ENCODE peak calls at places on chromosomes 6 and 20, in six cellular contexts. One of them, this sample, is unnamed. For H3K4me1, the result is how much of the 10 kb centered on the place peaks cover.

GRCh38 chr6:136737343-136738177 is 54.7 kb downstream of the MAP3K5 start:
- ATAC-seq in lung: no peak
- ATAC-seq in left lung: peak
- ATAC-seq in lower lobe of right lung: peak
- ATAC-seq in Panc1: no peak
- ATAC-seq in CD4-positive, CD25-positive, alpha-beta regulatory T cell: no peak
- ATAC-seq in this sample: peak

GRCh38 chr6:116397960-116398359 is 27.2 kb downstream of the DSE start:
- ATAC-seq in lung: no peak
- ATAC-seq in left lung: no peak
- ATAC-seq in lower lobe of right lung: no peak
- ATAC-seq in Panc1: no peak
- ATAC-seq in CD4-positive, CD25-positive, alpha-beta regulatory T cell: no peak
- ATAC-seq in this sample: no peak

GRCh38 chr6:159440907-159441703 is 251.9 kb downstream of the SOD2 start:
- ATAC-seq in lung: no peak
- ATAC-seq in left lung: no peak
- ATAC-seq in lower lobe of right lung: no peak
- ATAC-seq in Panc1: no peak
- ATAC-seq in CD4-positive, CD25-positive, alpha-beta regulatory T cell: no peak
- ATAC-seq in this sample: no peak

GRCh38 chr6:113402541-113402940 is 454.6 kb upstream of the MARCKS start:
- ATAC-seq in lung: no peak
- ATAC-seq in left lung: no peak
- ATAC-seq in lower lobe of right lung: no peak
- ATAC-seq in Panc1: no peak
- ATAC-seq in CD4-positive, CD25-positive, alpha-beta regulatory T cell: no peak
- ATAC-seq in this sample: no peak

GRCh38 chr6:53306819-53307347 is 41.9 kb downstream of the ELOVL5 start:
- ATAC-seq in lung: no peak
- ATAC-seq in left lung: no peak
- ATAC-seq in lower lobe of right lung: no peak
- ATAC-seq in Panc1: peak
- ATAC-seq in CD4-positive, CD25-positive, alpha-beta regulatory T cell: peak
- ATAC-seq in this sample: no peak

GRCh38 chr6:83474309-83474708 is 38.0 kb upstream of the PRSS35 start:
- ATAC-seq in lung: no peak
- ATAC-seq in left lung: peak
- ATAC-seq in lower lobe of right lung: no peak
- ATAC-seq in Panc1: no peak
- ATAC-seq in CD4-positive, CD25-positive, alpha-beta regulatory T cell: no peak
- ATAC-seq in this sample: peak

GRCh38 chr20:58377017-58377416 is 12.0 kb upstream of the VAPB start:
- ATAC-seq in lung: no peak
- ATAC-seq in left lung: no peak
- ATAC-seq in lower lobe of right lung: no peak
- ATAC-seq in Panc1: no peak
- ATAC-seq in CD4-positive, CD25-positive, alpha-beta regulatory T cell: no peak
- ATAC-seq in this sample: no peak

GRCh38 chr6:137945149-137945498 is 78.1 kb downstream of the TNFAIP3 start:
- ATAC-seq in lung: no peak
- ATAC-seq in left lung: no peak
- ATAC-seq in lower lobe of right lung: peak
- ATAC-seq in Panc1: peak
- ATAC-seq in CD4-positive, CD25-positive, alpha-beta regulatory T cell: no peak
- ATAC-seq in this sample: no peak

GRCh38 chr6:54236984-54237383 is 71.3 kb upstream of the TINAG start:
- ATAC-seq in lung: no peak
- ATAC-seq in left lung: no peak
- ATAC-seq in lower lobe of right lung: no peak
- ATAC-seq in Panc1: no peak
- ATAC-seq in CD4-positive, CD25-positive, alpha-beta regulatory T cell: no peak
- ATAC-seq in this sample: no peak

GRCh38 chr6:45206793-45207492 is 121.2 kb upstream of the RUNX2 start:
- ATAC-seq in lung: no peak
- ATAC-seq in left lung: no peak
- ATAC-seq in lower lobe of right lung: no peak
- ATAC-seq in Panc1: no peak
- ATAC-seq in CD4-positive, CD25-positive, alpha-beta regulatory T cell: no peak
- ATAC-seq in this sample: no peak

GRCh38 chr20:16556299-16556698 is 16.9 kb downstream of the KIF16B start:
- ATAC-seq in lung: no peak
- ATAC-seq in left lung: peak
- ATAC-seq in lower lobe of right lung: peak
- ATAC-seq in Panc1: peak
- ATAC-seq in CD4-positive, CD25-positive, alpha-beta regulatory T cell: no peak
- ATAC-seq in this sample: no peak

GRCh38 chr6:26520088-26520839 is 17.9 kb upstream of the HMGN4 start:
- ATAC-seq in lung: no peak
- ATAC-seq in left lung: peak
- ATAC-seq in lower lobe of right lung: peak
- ATAC-seq in Panc1: peak
- ATAC-seq in CD4-positive, CD25-positive, alpha-beta regulatory T cell: peak
- ATAC-seq in this sample: peak

GRCh38 chr6:30507849-30508843 is 18.8 kb downstream of the HLA-E start:
- ATAC-seq in lung: no peak
- ATAC-seq in left lung: peak
- ATAC-seq in lower lobe of right lung: peak
- ATAC-seq in Panc1: no peak
- ATAC-seq in CD4-positive, CD25-positive, alpha-beta regulatory T cell: no peak
- ATAC-seq in this sample: no peak

DNA sequence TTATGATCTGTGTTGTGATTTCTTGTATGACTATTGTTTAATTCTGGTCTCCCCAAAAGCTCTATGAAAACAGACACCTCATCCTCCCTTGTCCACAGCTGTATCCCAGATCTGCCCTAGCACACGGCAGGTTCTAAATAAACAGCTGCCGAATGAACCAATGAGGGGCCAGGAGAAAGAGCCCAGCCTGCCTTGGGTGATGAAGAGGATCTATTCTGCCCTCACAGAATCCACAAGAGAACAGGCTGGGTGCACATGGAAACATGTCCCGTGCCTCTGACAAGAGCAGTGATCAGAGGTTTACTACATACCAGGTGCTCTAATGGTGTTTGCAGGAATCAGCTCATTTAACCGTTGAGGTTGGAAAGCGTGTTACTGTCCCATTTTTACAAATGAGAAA is 15.6 kb upstream of the TLDC2 start:
- ATAC-seq in lung: no peak
- ATAC-seq in left lung: no peak
- ATAC-seq in lower lobe of right lung: no peak
- ATAC-seq in Panc1: no peak
- ATAC-seq in CD4-positive, CD25-positive, alpha-beta regulatory T cell: no peak
- ATAC-seq in this sample: no peak
- H3K4me1 ChIP-seq in lung: under half
- H3K4me1 ChIP-seq in left lung: half or more
- H3K4me1 ChIP-seq in lower lobe of right lung: half or more
- H3K4me1 ChIP-seq in Panc1: under half
- H3K4me1 ChIP-seq in CD4-positive, CD25-positive, alpha-beta regulatory T cell: under half
- H3K4me1 ChIP-seq in this sample: half or more

GRCh38 chr6:44108471-44108870 is 18.8 kb downstream of the MRPL14 start:
- ATAC-seq in lung: no peak
- ATAC-seq in left lung: no peak
- ATAC-seq in lower lobe of right lung: no peak
- ATAC-seq in Panc1: no peak
- ATAC-seq in CD4-positive, CD25-positive, alpha-beta regulatory T cell: no peak
- ATAC-seq in this sample: no peak
- H3K4me1 ChIP-seq in lung: under half
- H3K4me1 ChIP-seq in left lung: under half
- H3K4me1 ChIP-seq in lower lobe of right lung: half or more
- H3K4me1 ChIP-seq in Panc1: under half
- H3K4me1 ChIP-seq in CD4-positive, CD25-positive, alpha-beta regulatory T cell: under half
- H3K4me1 ChIP-seq in this sample: under half

GRCh38 chr6:22681761-22682160 is 112.4 kb downstream of the HDGFL1 start:
- ATAC-seq in lung: no peak
- ATAC-seq in left lung: no peak
- ATAC-seq in lower lobe of right lung: no peak
- ATAC-seq in Panc1: no peak
- ATAC-seq in CD4-positive, CD25-positive, alpha-beta regulatory T cell: no peak
- ATAC-seq in this sample: no peak

GRCh38 chr6:22680950-22681349 is 111.6 kb downstream of the HDGFL1 start:
- ATAC-seq in lung: no peak
- ATAC-seq in left lung: no peak
- ATAC-seq in lower lobe of right lung: no peak
- ATAC-seq in Panc1: no peak
- ATAC-seq in CD4-positive, CD25-positive, alpha-beta regulatory T cell: no peak
- ATAC-seq in this sample: no peak

DNA sequence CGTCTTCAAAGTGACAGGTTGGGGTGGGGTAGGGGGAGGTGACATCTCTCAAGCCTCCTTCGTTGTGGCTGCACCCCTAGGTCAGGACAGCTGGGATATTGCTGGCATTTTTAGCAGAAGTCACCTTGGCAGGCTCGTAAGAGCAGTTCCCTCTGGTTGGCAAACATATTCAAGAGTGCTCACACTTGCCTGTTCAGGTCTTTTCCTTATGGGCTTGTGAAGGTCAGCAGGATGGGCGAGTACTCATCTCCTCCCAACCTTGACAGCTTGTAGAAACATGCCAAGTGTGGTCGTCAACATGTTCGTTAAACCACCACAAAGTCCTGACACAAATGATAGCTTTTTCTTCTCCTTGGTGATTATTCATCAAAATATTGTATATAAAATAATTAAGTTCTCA is 113.6 kb downstream of the HDGFL1 start:
- ATAC-seq in lung: no peak
- ATAC-seq in left lung: no peak
- ATAC-seq in lower lobe of right lung: no peak
- ATAC-seq in Panc1: no peak
- ATAC-seq in CD4-positive, CD25-positive, alpha-beta regulatory T cell: no peak
- ATAC-seq in this sample: no peak
- H3K4me1 ChIP-seq in lung: under half
- H3K4me1 ChIP-seq in left lung: under half
- H3K4me1 ChIP-seq in lower lobe of right lung: under half
- H3K4me1 ChIP-seq in Panc1: under half
- H3K4me1 ChIP-seq in CD4-positive, CD25-positive, alpha-beta regulatory T cell: under half
- H3K4me1 ChIP-seq in this sample: under half

GRCh38 chr6:32096394-32097258 is 12.5 kb downstream of the TNXB start:
- ATAC-seq in lung: no peak
- ATAC-seq in left lung: no peak
- ATAC-seq in lower lobe of right lung: peak
- ATAC-seq in Panc1: peak
- ATAC-seq in CD4-positive, CD25-positive, alpha-beta regulatory T cell: no peak
- ATAC-seq in this sample: no peak
- H3K4me1 ChIP-seq in lung: under half
- H3K4me1 ChIP-seq in left lung: under half
- H3K4me1 ChIP-seq in lower lobe of right lung: under half
- H3K4me1 ChIP-seq in Panc1: under half
- H3K4me1 ChIP-seq in CD4-positive, CD25-positive, alpha-beta regulatory T cell: under half
- H3K4me1 ChIP-seq in this sample: under half

GRCh38 chr6:12293234-12293930 is 3.2 kb downstream of the EDN1 start:
- ATAC-seq in lung: no peak
- ATAC-seq in left lung: no peak
- ATAC-seq in lower lobe of right lung: no peak
- ATAC-seq in Panc1: no peak
- ATAC-seq in CD4-positive, CD25-positive, alpha-beta regulatory T cell: no peak
- ATAC-seq in this sample: no peak
- H3K4me1 ChIP-seq in lung: under half
- H3K4me1 ChIP-seq in left lung: under half
- H3K4me1 ChIP-seq in lower lobe of right lung: under half
- H3K4me1 ChIP-seq in Panc1: half or more
- H3K4me1 ChIP-seq in CD4-positive, CD25-positive, alpha-beta regulatory T cell: under half
- H3K4me1 ChIP-seq in this sample: under half

This sample was measured in gastroesophageal sphincter.